ENCODE peak calls at places on chromosomes 7 and 10, in six cellular contexts. K is A549, S is GM12878, R is HepG2, J is K562, I is H1. V is an unnamed sample.
A peak's percentile ranks its signal among the peaks of the same experiment; 100 is the strongest.

GRCh38 chr7:127047521-127047920 is 205.2 kb downstream of the GRM8 start:
- DNase-seq in K (no peak), S (no peak), R (no peak), J (no peak), I (no peak), V (no peak)

GRCh38 chr7:95092332-95092731 is 184.9 kb downstream of the PPP1R9A start:
- DNase-seq in K (no peak), S (no peak), R (no peak), J (no peak), I (no peak), V (no peak)

GRCh38 chr7:84629216-84629615 is 434.6 kb upstream of the SEMA3A start:
- DNase-seq in K (no peak), S (no peak), R (no peak), J (no peak), I (no peak), V (no peak)

GRCh38 chr10:11025978-11026377 is 8.3 kb downstream of the CELF2 start:
- DNase-seq in K (no peak), S (no peak), R (no peak), J (no peak), I (no peak), V (no peak)

GRCh38 chr7:128838981-128839731 is 8.9 kb downstream of the FLNC start:
- DNase-seq in K (no peak), S (no peak), R (no peak), J (no peak), I (no peak), V (no peak)

GRCh38 chr7:128391805-128392204 is 18.0 kb downstream of the IMPDH1 start:
- DNase-seq in K (no peak), S (no peak), R (no peak), J (no peak), I (no peak), V (peak; percentile 20)

GRCh38 chr7:128954830-128955797 is 17.4 kb downstream of the IRF5 start:
- DNase-seq in K (no peak), S (no peak), R (no peak), J (no peak), I (no peak), V (peak; percentile 86)

GRCh38 chr7:127978421-127978820 is 52.8 kb downstream of the LRRC4 start:
- DNase-seq in K (no peak), S (no peak), R (no peak), J (no peak), I (no peak), V (no peak)

GRCh38 chr7:130844811-130845580 is 111.0 kb upstream of the KLF14 start:
- DNase-seq in K (peak; percentile 59), S (no peak), R (no peak), J (no peak), I (no peak), V (no peak)

GRCh38 chr7:7122701-7123281 is 59.6 kb upstream of the C1GALT1 start:
- DNase-seq in K (no peak), S (no peak), R (no peak), J (no peak), I (no peak), V (no peak)

GRCh38 chr7:155338632-155339320 is 41.1 kb downstream of the INSIG1 start:
- DNase-seq in K (no peak), S (no peak), R (no peak), J (no peak), I (no peak), V (no peak)

GRCh38 chr7:110775046-110775445 is 315.9 kb upstream of the LRRN3 start:
- DNase-seq in K (no peak), S (no peak), R (no peak), J (no peak), I (no peak), V (no peak)

GRCh38 chr7:129785457-129786178 is 167.1 kb downstream of the UBE2H start:
- DNase-seq in K (no peak), S (no peak), R (no peak), J (no peak), I (no peak), V (no peak)

GRCh38 chr7:101728128-101728527 is 89.3 kb upstream of the CUX1 start:
- DNase-seq in K (no peak), S (no peak), R (no peak), J (no peak), I (no peak), V (no peak)

GRCh38 chr10:95464280-95464679 is 96.9 kb downstream of the SORBS1 start:
- DNase-seq in K (no peak), S (no peak), R (no peak), J (no peak), I (no peak), V (no peak)

GRCh38 chr10:88735661-88736060 is 24.2 kb upstream of the LIPN start:
- DNase-seq in K (no peak), S (no peak), R (no peak), J (no peak), I (no peak), V (no peak)

GRCh38 chr7:25940086-25940906 is 211.7 kb upstream of the NFE2L3 start:
- DNase-seq in K (no peak), S (no peak), R (no peak), J (no peak), I (no peak), V (no peak)

GRCh38 chr7:55345292-55345691 is 19.8 kb upstream of the LANCL2 start:
- DNase-seq in K (no peak), S (no peak), R (no peak), J (no peak), I (no peak), V (no peak)

GRCh38 chr7:131667699-131668098 is 111.3 kb upstream of the PODXL start:
- DNase-seq in K (no peak), S (no peak), R (no peak), J (no peak), I (no peak), V (no peak)

GRCh38 chr7:100826546-100827329 is 585 bp downstream of the EPHB4 start:
- DNase-seq in K (no peak), S (no peak), R (no peak), J (no peak), I (no peak), V (no peak)

GRCh38 chr10:43809211-43809930 is 160.7 kb upstream of the ZNF32 start:
- DNase-seq in K (no peak), S (no peak), R (no peak), J (no peak), I (no peak), V (no peak)

GRCh38 chr7:134741901-134742635 is 37.4 kb upstream of the CALD1 start:
- DNase-seq in K (no peak), S (no peak), R (no peak), J (no peak), I (peak; percentile 49), V (no peak)

GRCh38 chr10:71590786-71591350 is 128.7 kb downstream of the C10orf105 start:
- DNase-seq in K (no peak), S (no peak), R (no peak), J (no peak), I (no peak), V (no peak)

GRCh38 chr10:71585579-71586092 is 133.9 kb downstream of the C10orf105 start:
- DNase-seq in K (no peak), S (no peak), R (no peak), J (no peak), I (no peak), V (no peak)

GRCh38 chr10:71589617-71590551 is 129.7 kb downstream of the C10orf105 start:
- DNase-seq in K (no peak), S (no peak), R (peak; percentile 52), J (no peak), I (no peak), V (no peak)

GRCh38 chr10:71588685-71589084 is 130.9 kb downstream of the C10orf105 start:
- DNase-seq in K (no peak), S (no peak), R (no peak), J (no peak), I (no peak), V (no peak)

DNA sequence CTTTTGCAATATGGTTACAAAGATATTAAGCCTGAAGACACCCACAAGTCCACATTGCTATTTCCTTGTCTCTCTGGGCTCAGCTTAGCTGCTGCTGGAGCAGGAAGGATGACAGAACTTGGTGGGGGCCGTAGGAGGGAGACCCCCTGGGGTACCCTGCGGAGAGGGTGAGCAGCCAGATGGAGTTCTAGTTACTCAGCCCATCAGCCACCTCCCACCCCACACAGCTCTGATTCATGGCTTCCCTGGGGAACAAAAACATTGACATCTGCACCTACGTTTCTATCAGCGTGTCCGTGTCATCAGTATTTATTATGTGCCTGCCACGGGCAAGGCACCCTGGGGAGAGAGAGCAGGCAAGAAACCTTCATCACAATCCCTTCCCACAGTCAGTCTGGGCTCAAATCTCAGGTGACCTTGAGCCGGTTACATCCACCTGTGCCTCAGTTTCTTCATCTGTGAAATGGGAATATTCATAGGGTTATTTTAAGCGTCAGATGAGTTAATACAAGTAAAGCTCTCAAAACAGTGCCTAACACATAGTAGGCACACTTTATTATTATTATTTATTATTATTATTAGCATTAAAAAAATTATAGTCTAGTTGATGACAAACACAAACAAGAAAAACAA is 131.5 kb downstream of the C10orf105 start:
- DNase-seq in K (no peak), S (no peak), R (no peak), J (no peak), I (no peak), V (no peak)
- TF ChIP-seq CHD2 in K (no peak), S (no peak), R (no peak), J (no peak), I (no peak), V (no peak)

GRCh38 chr7:82364671-82365070 is 78.9 kb downstream of the CACNA2D1 start:
- DNase-seq in K (no peak), S (no peak), R (no peak), J (no peak), I (no peak), V (no peak)

GRCh38 chr7:82359426-82359825 is 84.2 kb downstream of the CACNA2D1 start:
- DNase-seq in K (no peak), S (no peak), R (no peak), J (no peak), I (no peak), V (no peak)

GRCh38 chr7:82364048-82364447 is 79.5 kb downstream of the CACNA2D1 start:
- DNase-seq in K (no peak), S (no peak), R (no peak), J (no peak), I (no peak), V (no peak)

GRCh38 chr7:82360591-82361386 is 82.8 kb downstream of the CACNA2D1 start:
- DNase-seq in K (no peak), S (no peak), R (no peak), J (no peak), I (no peak), V (no peak)

DNA sequence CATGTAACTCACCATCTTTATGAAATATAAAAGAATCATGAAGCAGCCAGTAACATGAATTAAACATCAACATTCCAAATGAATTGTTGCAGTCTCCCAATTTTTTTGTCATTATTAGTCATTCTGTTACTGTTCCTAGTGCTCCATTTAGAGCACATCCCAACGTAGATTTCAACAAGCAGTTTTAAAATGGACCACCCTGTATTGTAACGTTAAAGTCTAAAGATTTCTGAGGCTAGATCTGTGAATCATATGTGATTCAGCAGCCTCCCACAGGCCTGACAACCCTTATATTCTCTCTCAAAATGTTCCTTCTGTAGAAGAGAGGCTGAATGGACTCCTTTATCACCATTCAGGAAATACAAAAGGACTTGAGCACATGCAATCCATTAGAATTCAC is 81.4 kb downstream of the CACNA2D1 start:
- DNase-seq in K (no peak), S (no peak), R (no peak), J (no peak), I (no peak), V (no peak)
- TF ChIP-seq CHD2 in K (no peak), S (no peak), R (no peak), J (no peak), I (no peak), V (no peak)

GRCh38 chr10:37975407-37975991 is 948 bp downstream of the ZNF25 start:
- DNase-seq in K (peak; percentile 10), S (no peak), R (no peak), J (no peak), I (no peak), V (peak; percentile 14)
- TF ChIP-seq CHD2 in K (no peak), S (no peak), R (no peak), J (no peak), I (no peak), V (no peak)

GRCh38 chr7:50261593-50261992 is 42.9 kb upstream of the IKZF1 start:
- DNase-seq in K (no peak), S (no peak), R (no peak), J (no peak), I (no peak), V (no peak)
- TF ChIP-seq CHD2 in K (no peak), S (no peak), R (no peak), J (no peak), I (no peak), V (no peak)